ENCODE peak calls at places on chromosome 19, in five cellular contexts. W is choroid plexus epithelial cell, P is endothelial cell, F is astrocyte of the spinal cord, J is A673. T is an unnamed sample.

GRCh38 chr19:48770223-48770622 is 14.9 kb downstream of the FGF21 start:
- DNase-seq in J (no peak), F (no peak), W (peak; percentile 82), P (no peak), T (no peak)

GRCh38 chr19:694481-695349 is 537 bp downstream of the PRSS57 start:
- DNase-seq in P (no peak), W (no peak), J (no peak), F (no peak), T (no peak)

GRCh38 chr19:37977391-37977790 is 70.4 kb downstream of the SIPA1L3 start:
- DNase-seq in F (no peak), P (no peak), W (no peak), J (no peak), T (no peak)

GRCh38 chr19:5628470-5628869 is 5.6 kb downstream of the SAFB start:
- DNase-seq in P (no peak), J (no peak), F (peak; percentile 7), W (peak; percentile 7), T (no peak)

GRCh38 chr19:48394331-48395169 is 1.1 kb downstream of the GRIN2D start:
- DNase-seq in P (no peak), W (no peak), F (no peak), J (no peak), T (no peak)

GRCh38 chr19:14091086-14091884 is 734 bp upstream of the SAMD1 start:
- DNase-seq in F (peak; percentile 60), J (peak; percentile 80), W (peak; percentile 59), P (peak; percentile 61), T (peak; percentile 79)

GRCh38 chr19:18044825-18045304 is 36.9 kb downstream of the ARRDC2 start:
- DNase-seq in P (no peak), W (peak; percentile 87), J (peak; percentile 64), F (peak; percentile 65), T (peak; percentile 28)

GRCh38 chr19:4652075-4652474 is 12.8 kb downstream of the TNFAIP8L1 start:
- DNase-seq in F (no peak), W (no peak), P (no peak), J (no peak), T (no peak)

GRCh38 chr19:46271488-46272197 is 25.2 kb upstream of the HIF3A start:
- DNase-seq in W (peak; percentile 94), P (no peak), F (peak; percentile 97), J (no peak), T (no peak)

GRCh38 chr19:10863107-10863700 is 8.1 kb upstream of the CARM1 start:
- DNase-seq in P (no peak), F (peak; percentile 56), J (no peak), W (peak; percentile 84), T (peak; percentile 25)

GRCh38 chr19:43562698-43563241 is 12.6 kb downstream of the XRCC1 start:
- DNase-seq in W (peak; percentile 89), J (peak; percentile 97), P (no peak), F (peak; percentile 91), T (no peak)

DNA sequence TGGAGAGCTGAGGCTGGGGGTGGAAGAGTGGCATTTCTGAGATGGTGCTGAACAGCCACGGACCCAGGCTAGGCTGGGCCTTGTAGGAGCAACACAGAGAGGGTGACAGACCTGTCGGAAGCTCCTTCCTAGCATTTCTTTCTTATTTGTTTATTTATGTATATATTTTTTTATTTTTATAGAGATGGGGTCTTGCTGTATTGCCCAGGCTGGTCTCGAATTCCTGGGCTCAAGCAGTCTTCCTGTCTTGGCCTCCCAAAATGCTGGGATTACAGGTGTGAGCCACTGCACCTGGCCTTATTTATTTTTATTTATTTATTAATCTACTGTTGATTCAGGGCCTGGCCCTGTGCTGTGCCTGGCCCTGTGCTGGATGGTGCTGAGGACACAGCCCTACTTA is 6.5 kb downstream of the CIC start:
- DNase-seq in J (no peak), F (no peak), W (no peak), P (no peak), T (no peak)
- TF ChIP-seq CTCF in J (no peak), F (no peak), W (no peak), P (no peak), T (no peak)

GRCh38 chr19:12825259-12826131 is 8.9 kb downstream of the RTBDN start:
- DNase-seq in W (no peak), F (no peak), P (peak; percentile 83), J (peak; percentile 75), T (peak; percentile 84)
- TF ChIP-seq CTCF in W (peak; percentile 53), F (peak; percentile 47), P (peak; percentile 76), J (peak; percentile 81), T (peak; percentile 72)

GRCh38 chr19:2271516-2272103 is 10.4 kb downstream of the PEAK3 start:
- DNase-seq in F (peak; percentile 55), W (peak; percentile 58), J (peak; percentile 58), P (no peak), T (no peak)
- TF ChIP-seq CTCF in F (no peak), W (no peak), J (no peak), P (no peak), T (no peak)

DNA sequence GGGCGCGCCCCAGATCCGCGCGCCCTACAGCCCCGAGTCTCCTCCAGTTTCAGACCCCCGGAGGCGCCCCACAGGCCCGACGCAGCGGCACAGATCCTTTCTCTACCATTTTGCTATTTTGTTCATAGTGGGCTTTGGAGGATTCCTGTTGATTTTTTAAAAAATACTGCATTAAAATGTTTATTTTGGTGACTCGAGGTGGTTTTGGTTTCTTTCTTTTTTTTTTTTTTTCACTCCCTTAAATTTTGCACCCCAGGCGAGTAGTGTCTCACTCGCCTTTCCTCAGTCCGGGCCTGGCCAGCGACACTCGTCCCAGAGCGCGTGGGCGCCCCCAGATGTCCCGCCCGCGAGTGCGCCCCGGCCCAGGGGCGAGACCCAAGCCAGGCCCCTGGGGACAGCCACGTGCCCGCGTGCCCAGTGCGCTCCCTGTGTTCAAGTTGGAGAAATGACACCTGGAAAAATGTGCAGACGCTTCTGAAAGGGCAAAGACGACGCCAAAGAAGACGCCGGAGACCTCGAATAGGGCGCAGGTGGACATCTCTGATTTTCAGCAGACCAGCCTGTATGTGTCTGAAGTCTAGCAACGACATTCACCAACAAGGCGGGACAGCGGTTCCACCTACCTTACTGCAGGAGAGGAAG is 478 bp upstream of the INSR start:
- DNase-seq in F (peak; percentile 14), J (peak; percentile 67), P (peak; percentile 46), W (no peak), T (peak; percentile 53)
- TF ChIP-seq CTCF in F (no peak), J (peak; percentile 44), P (no peak), W (peak; percentile 4), T (no peak)

GRCh38 chr19:45092747-45093678 is at the start of gene PPP1R37:
- DNase-seq in P (peak; percentile 86), W (peak; percentile 99), J (peak; percentile 99), F (peak; percentile 98), T (peak; percentile 89)
- TF ChIP-seq CTCF in P (peak; percentile 28), W (no peak), J (peak; percentile 9), F (peak; percentile 22), T (no peak)

GRCh38 chr19:51293571-51294210 is 17.8 kb upstream of the IGLON5 start:
- DNase-seq in W (no peak), P (no peak), F (no peak), J (no peak), T (no peak)

GRCh38 chr19:51294977-51295375 is 16.5 kb upstream of the IGLON5 start:
- DNase-seq in F (no peak), W (no peak), J (no peak), P (no peak), T (no peak)

GRCh38 chr19:51292971-51293370 is 18.5 kb upstream of the IGLON5 start:
- DNase-seq in J (no peak), W (no peak), P (no peak), F (no peak), T (no peak)

GRCh38 chr19:51295382-51296126 is 15.9 kb upstream of the IGLON5 start:
- DNase-seq in J (no peak), P (no peak), W (no peak), F (no peak), T (no peak)

GRCh38 chr19:51294211-51294976 is 17.1 kb upstream of the IGLON5 start:
- DNase-seq in P (no peak), W (no peak), F (no peak), J (no peak), T (no peak)
- TF ChIP-seq CTCF in P (no peak), W (no peak), F (no peak), J (no peak), T (no peak)

GRCh38 chr19:8096071-8096470 is 43.5 kb downstream of the CCL25 start:
- DNase-seq in P (no peak), J (no peak), F (no peak), W (no peak), T (no peak)
- TF ChIP-seq CTCF in P (peak; percentile 23), J (no peak), F (no peak), W (no peak), T (no peak)

GRCh38 chr19:54137913-54138776 is 583 bp downstream of the CNOT3 start:
- DNase-seq in F (no peak), J (no peak), P (peak; percentile 40), W (no peak), T (peak; percentile 60)
- TF ChIP-seq CTCF in F (peak; percentile 14), J (no peak), P (no peak), W (no peak), T (peak; percentile 26)

GRCh38 chr19:28012361-28012760 is 1200.6 kb downstream of the UQCRFS1 start:
- DNase-seq in F (no peak), W (no peak), P (peak; percentile 50), J (peak; percentile 1), T (no peak)
- TF ChIP-seq CTCF in F (no peak), W (no peak), P (no peak), J (peak; percentile 35), T (peak; percentile 16)

GRCh38 chr19:15911599-15912237 is 13.8 kb upstream of the CYP4F2 start:
- DNase-seq in W (no peak), J (no peak), F (no peak), P (no peak), T (no peak)
- TF ChIP-seq CTCF in W (no peak), J (no peak), F (no peak), P (no peak), T (no peak)

T was measured in nephron progenitor cell.